ENCODE peak calls at places on chromosomes 12 and 14, in nine cellular contexts. One of them, this sample, is unnamed.

GRCh38 chr14:103107941-103108748 is 13.6 kb downstream of the EXOC3L4 start:
- DNase-seq in lung: no peak
- DNase-seq in kidney epithelial cell: no peak
- DNase-seq in ovary: no peak
- DNase-seq in transverse colon: no peak
- DNase-seq in OCI-LY7: no peak
- DNase-seq in astrocyte of the spinal cord: no peak
- DNase-seq in HCT116: no peak
- DNase-seq in kidney: no peak
- DNase-seq in this sample: no peak

GRCh38 chr14:58796636-58797429 is 159.1 kb downstream of the DACT1 start:
- DNase-seq in lung: peak; percentile 62
- DNase-seq in kidney epithelial cell: no peak
- DNase-seq in ovary: no peak
- DNase-seq in transverse colon: no peak
- DNase-seq in OCI-LY7: no peak
- DNase-seq in astrocyte of the spinal cord: no peak
- DNase-seq in HCT116: no peak
- DNase-seq in kidney: no peak
- DNase-seq in this sample: no peak

GRCh38 chr12:91139981-91140659 is 28.8 kb upstream of the LUM start:
- DNase-seq in lung: no peak
- DNase-seq in kidney epithelial cell: no peak
- DNase-seq in ovary: no peak
- DNase-seq in transverse colon: no peak
- DNase-seq in OCI-LY7: no peak
- DNase-seq in astrocyte of the spinal cord: peak; percentile 88
- DNase-seq in HCT116: no peak
- DNase-seq in kidney: no peak
- DNase-seq in this sample: peak; percentile 76

GRCh38 chr14:64364907-64365306 is 23.2 kb upstream of the MTHFD1 start:
- DNase-seq in lung: no peak
- DNase-seq in kidney epithelial cell: no peak
- DNase-seq in ovary: no peak
- DNase-seq in transverse colon: no peak
- DNase-seq in OCI-LY7: no peak
- DNase-seq in astrocyte of the spinal cord: peak; percentile 26
- DNase-seq in HCT116: no peak
- DNase-seq in kidney: no peak
- DNase-seq in this sample: no peak

GRCh38 chr12:55983229-55983849 is 9.5 kb downstream of the RAB5B start:
- DNase-seq in lung: no peak
- DNase-seq in kidney epithelial cell: no peak
- DNase-seq in ovary: no peak
- DNase-seq in transverse colon: no peak
- DNase-seq in OCI-LY7: peak; percentile 27
- DNase-seq in astrocyte of the spinal cord: no peak
- DNase-seq in HCT116: no peak
- DNase-seq in kidney: no peak
- DNase-seq in this sample: no peak

GRCh38 chr12:40828593-40828990 is 136.4 kb downstream of the CNTN1 start:
- DNase-seq in lung: no peak
- DNase-seq in kidney epithelial cell: no peak
- DNase-seq in ovary: no peak
- DNase-seq in transverse colon: no peak
- DNase-seq in OCI-LY7: no peak
- DNase-seq in astrocyte of the spinal cord: no peak
- DNase-seq in HCT116: no peak
- DNase-seq in kidney: no peak
- DNase-seq in this sample: no peak

GRCh38 chr14:35261774-35262173 is 30.4 kb upstream of the PSMA6 start:
- DNase-seq in lung: no peak
- DNase-seq in kidney epithelial cell: no peak
- DNase-seq in ovary: no peak
- DNase-seq in transverse colon: no peak
- DNase-seq in OCI-LY7: peak; percentile 16
- DNase-seq in astrocyte of the spinal cord: peak; percentile 15
- DNase-seq in HCT116: no peak
- DNase-seq in kidney: no peak
- DNase-seq in this sample: no peak

GRCh38 chr12:116164976-116165425 is 112.5 kb downstream of the MED13L start:
- DNase-seq in lung: no peak
- DNase-seq in kidney epithelial cell: no peak
- DNase-seq in ovary: no peak
- DNase-seq in transverse colon: no peak
- DNase-seq in OCI-LY7: no peak
- DNase-seq in astrocyte of the spinal cord: peak; percentile 63
- DNase-seq in HCT116: peak; percentile 44
- DNase-seq in kidney: no peak
- DNase-seq in this sample: no peak

GRCh38 chr12:47949441-47950341 is 13.7 kb upstream of the TMEM106C start:
- DNase-seq in lung: peak; percentile 79
- DNase-seq in kidney epithelial cell: peak; percentile 25
- DNase-seq in ovary: peak; percentile 73
- DNase-seq in transverse colon: peak; percentile 88
- DNase-seq in OCI-LY7: peak; percentile 66
- DNase-seq in astrocyte of the spinal cord: peak; percentile 82
- DNase-seq in HCT116: peak; percentile 69
- DNase-seq in kidney: peak; percentile 92
- DNase-seq in this sample: peak; percentile 51

GRCh38 chr14:104226421-104227385 is 88.3 kb downstream of the KIF26A start:
- DNase-seq in lung: no peak
- DNase-seq in kidney epithelial cell: no peak
- DNase-seq in ovary: no peak
- DNase-seq in transverse colon: peak; percentile 6
- DNase-seq in OCI-LY7: peak; percentile 42
- DNase-seq in astrocyte of the spinal cord: no peak
- DNase-seq in HCT116: no peak
- DNase-seq in kidney: peak; percentile 65
- DNase-seq in this sample: no peak
- TF ChIP-seq CTCF in lung: no peak
- TF ChIP-seq CTCF in kidney epithelial cell: no peak
- TF ChIP-seq CTCF in ovary: no peak
- TF ChIP-seq CTCF in transverse colon: no peak
- TF ChIP-seq CTCF in OCI-LY7: no peak
- TF ChIP-seq CTCF in astrocyte of the spinal cord: no peak
- TF ChIP-seq CTCF in HCT116: no peak
- TF ChIP-seq CTCF in kidney: no peak
- TF ChIP-seq CTCF in this sample: no peak

GRCh38 chr12:27549801-27550652 is 26.0 kb downstream of the PPFIBP1 start:
- DNase-seq in lung: peak; percentile 88
- DNase-seq in kidney epithelial cell: peak; percentile 97
- DNase-seq in ovary: peak; percentile 87
- DNase-seq in transverse colon: peak; percentile 74
- DNase-seq in OCI-LY7: no peak
- DNase-seq in astrocyte of the spinal cord: peak; percentile 96
- DNase-seq in HCT116: peak; percentile 94
- DNase-seq in kidney: peak; percentile 84
- DNase-seq in this sample: peak; percentile 97
- H3K4me3 ChIP-seq in lung: no peak overlapping the region
- H3K4me3 ChIP-seq in kidney epithelial cell: no peak overlapping the region
- H3K4me3 ChIP-seq in ovary: no peak overlapping the region
- H3K4me3 ChIP-seq in transverse colon: no peak overlapping the region
- H3K4me3 ChIP-seq in OCI-LY7: no peak overlapping the region
- H3K4me3 ChIP-seq in astrocyte of the spinal cord: no peak overlapping the region
- H3K4me3 ChIP-seq in HCT116: peak overlapping the region; percentile 25
- H3K4me3 ChIP-seq in kidney: peak overlapping the region; percentile 53
- H3K4me3 ChIP-seq in this sample: no peak overlapping the region

GRCh38 chr12:38053655-38054464 is 262.7 kb upstream of the ALG10B start:
- DNase-seq in lung: peak; percentile 59
- DNase-seq in kidney epithelial cell: no peak
- DNase-seq in ovary: no peak
- DNase-seq in transverse colon: peak; percentile 22
- DNase-seq in OCI-LY7: no peak
- DNase-seq in astrocyte of the spinal cord: no peak
- DNase-seq in HCT116: no peak
- DNase-seq in kidney: peak; percentile 82
- DNase-seq in this sample: no peak
- TF ChIP-seq CTCF in lung: no peak
- TF ChIP-seq CTCF in kidney epithelial cell: no peak
- TF ChIP-seq CTCF in ovary: no peak
- TF ChIP-seq CTCF in transverse colon: no peak
- TF ChIP-seq CTCF in OCI-LY7: no peak
- TF ChIP-seq CTCF in astrocyte of the spinal cord: no peak
- TF ChIP-seq CTCF in HCT116: no peak
- TF ChIP-seq CTCF in kidney: peak; percentile 41
- TF ChIP-seq CTCF in this sample: no peak

GRCh38 chr14:69569859-69570258 is 4.8 kb downstream of the CCDC177 start:
- DNase-seq in lung: no peak
- DNase-seq in kidney epithelial cell: no peak
- DNase-seq in ovary: no peak
- DNase-seq in transverse colon: no peak
- DNase-seq in OCI-LY7: no peak
- DNase-seq in astrocyte of the spinal cord: no peak
- DNase-seq in HCT116: no peak
- DNase-seq in kidney: no peak
- DNase-seq in this sample: no peak

GRCh38 chr14:69570836-69571330 is 3.8 kb downstream of the CCDC177 start:
- DNase-seq in lung: no peak
- DNase-seq in kidney epithelial cell: no peak
- DNase-seq in ovary: no peak
- DNase-seq in transverse colon: no peak
- DNase-seq in OCI-LY7: no peak
- DNase-seq in astrocyte of the spinal cord: no peak
- DNase-seq in HCT116: no peak
- DNase-seq in kidney: no peak
- DNase-seq in this sample: no peak

GRCh38 chr14:69571879-69572633 is 2.6 kb downstream of the CCDC177 start:
- DNase-seq in lung: no peak
- DNase-seq in kidney epithelial cell: no peak
- DNase-seq in ovary: peak; percentile 54
- DNase-seq in transverse colon: peak; percentile 27
- DNase-seq in OCI-LY7: peak; percentile 6
- DNase-seq in astrocyte of the spinal cord: no peak
- DNase-seq in HCT116: no peak
- DNase-seq in kidney: no peak
- DNase-seq in this sample: no peak

GRCh38 chr14:69572634-69573135 is 2.0 kb downstream of the CCDC177 start:
- DNase-seq in lung: no peak
- DNase-seq in kidney epithelial cell: no peak
- DNase-seq in ovary: no peak
- DNase-seq in transverse colon: no peak
- DNase-seq in OCI-LY7: no peak
- DNase-seq in astrocyte of the spinal cord: no peak
- DNase-seq in HCT116: no peak
- DNase-seq in kidney: no peak
- DNase-seq in this sample: no peak

GRCh38 chr14:69571449-69571878 is 3.2 kb downstream of the CCDC177 start:
- DNase-seq in lung: no peak
- DNase-seq in kidney epithelial cell: no peak
- DNase-seq in ovary: peak; percentile 21
- DNase-seq in transverse colon: no peak
- DNase-seq in OCI-LY7: no peak
- DNase-seq in astrocyte of the spinal cord: no peak
- DNase-seq in HCT116: no peak
- DNase-seq in kidney: no peak
- DNase-seq in this sample: no peak
- H3K4me3 ChIP-seq in lung: no peak overlapping the region
- H3K4me3 ChIP-seq in kidney epithelial cell: peak overlapping the region; percentile 9
- H3K4me3 ChIP-seq in ovary: peak overlapping the region; percentile 33
- H3K4me3 ChIP-seq in transverse colon: peak overlapping the region; percentile 25
- H3K4me3 ChIP-seq in OCI-LY7: no peak overlapping the region
- H3K4me3 ChIP-seq in astrocyte of the spinal cord: no peak overlapping the region
- H3K4me3 ChIP-seq in HCT116: no peak overlapping the region
- H3K4me3 ChIP-seq in kidney: peak overlapping the region; percentile 32
- H3K4me3 ChIP-seq in this sample: no peak overlapping the region

DNA sequence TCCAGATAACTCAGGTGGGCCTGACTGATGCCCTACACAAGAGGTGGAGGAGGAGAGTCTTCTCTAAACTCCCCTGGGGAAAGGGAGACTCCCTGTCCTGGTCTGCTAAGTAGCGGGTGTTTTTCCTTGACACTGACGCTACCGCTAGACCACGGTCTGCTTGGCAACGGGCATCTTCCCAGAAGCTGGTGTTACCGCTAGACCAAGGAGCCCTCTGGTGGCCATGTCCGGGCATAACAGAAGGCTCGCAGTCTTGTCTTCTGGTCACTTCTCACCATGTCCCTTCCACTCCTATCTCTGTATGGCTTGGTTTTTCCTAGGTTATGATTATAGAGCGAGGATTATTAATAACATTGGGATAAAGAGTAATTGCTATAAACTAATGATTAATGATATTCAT is 965.5 kb downstream of the TMEM121 start:
- DNase-seq in lung: no peak
- DNase-seq in kidney epithelial cell: no peak
- DNase-seq in ovary: no peak
- DNase-seq in transverse colon: peak; percentile 25
- DNase-seq in OCI-LY7: peak; percentile 43
- DNase-seq in astrocyte of the spinal cord: no peak
- DNase-seq in HCT116: no peak
- DNase-seq in kidney: no peak
- DNase-seq in this sample: no peak
- TF ChIP-seq CTCF in lung: no peak
- TF ChIP-seq CTCF in kidney epithelial cell: peak; percentile 13
- TF ChIP-seq CTCF in ovary: no peak
- TF ChIP-seq CTCF in transverse colon: peak; percentile 17
- TF ChIP-seq CTCF in OCI-LY7: peak; percentile 65
- TF ChIP-seq CTCF in astrocyte of the spinal cord: peak; percentile 22
- TF ChIP-seq CTCF in HCT116: peak; percentile 50
- TF ChIP-seq CTCF in kidney: no peak
- TF ChIP-seq CTCF in this sample: no peak

This sample was measured in astrocyte of the cerebellum.